ENCODE peak calls at places on chromosomes 16 and 17, in seven cellular contexts. Y is lower lobe of right lung, J is bronchial epithelial cell, R is foreskin fibroblast, V is HFF-Myc, S is heart right ventricle, Q is psoas muscle. E is an unnamed sample.

GRCh38 chr17:550041-550398 is 164.6 kb downstream of the VPS53 start:
- DNase-seq in Y (no peak), J (peak), R (peak), V (no peak), S (no peak), Q (no peak), E (no peak)

GRCh38 chr16:11583171-11583570 is 3.5 kb downstream of the LITAF start:
- DNase-seq in Y (no peak), J (no peak), R (peak), V (no peak), S (no peak), Q (peak), E (no peak)

GRCh38 chr16:19809693-19810092 is 75.0 kb downstream of the GPRC5B start:
- DNase-seq in Y (no peak), J (no peak), R (no peak), V (no peak), S (no peak), Q (no peak), E (no peak)

GRCh38 chr17:75352079-75352569 is 53.4 kb downstream of the GRB2 start:
- DNase-seq in Y (no peak), J (peak), R (no peak), V (no peak), S (no peak), Q (no peak), E (no peak)

GRCh38 chr17:19343671-19344151 is 18.8 kb downstream of the B9D1 start:
- DNase-seq in Y (no peak), J (no peak), R (no peak), V (no peak), S (no peak), Q (peak), E (no peak)

GRCh38 chr17:82985973-82986372 is 93.4 kb upstream of the METRNL start:
- DNase-seq in Y (peak), J (no peak), R (peak), V (peak), S (no peak), Q (no peak), E (no peak)

GRCh38 chr17:45296833-45297124 is 20.0 kb downstream of the MAP3K14 start:
- DNase-seq in Y (no peak), J (no peak), R (peak), V (no peak), S (no peak), Q (no peak), E (no peak)

GRCh38 chr16:86513471-86514277 is 3.3 kb downstream of the FOXF1 start:
- DNase-seq in Y (no peak), J (no peak), R (no peak), V (no peak), S (no peak), Q (no peak), E (no peak)

GRCh38 chr17:3827124-3827773 is 18.8 kb downstream of the NCBP3 start:
- DNase-seq in Y (no peak), J (peak), R (peak), V (peak), S (peak), Q (no peak), E (no peak)

GRCh38 chr16:55991843-55992242 is 116.7 kb upstream of the CES5A start:
- DNase-seq in Y (no peak), J (no peak), R (no peak), V (no peak), S (no peak), Q (no peak), E (no peak)

GRCh38 chr16:84357191-84357651 is 11.1 kb upstream of the ATP2C2 start:
- DNase-seq in Y (no peak), J (peak), R (no peak), V (no peak), S (no peak), Q (no peak), E (no peak)

GRCh38 chr17:29149431-29150064 is 30.6 kb downstream of the MYO18A start:
- DNase-seq in Y (no peak), J (peak), R (no peak), V (no peak), S (no peak), Q (peak), E (no peak)

GRCh38 chr17:63954402-63955063 is 18.2 kb downstream of the SCN4A start:
- DNase-seq in Y (no peak), J (no peak), R (no peak), V (no peak), S (no peak), Q (peak), E (no peak)

GRCh38 chr16:68197250-68197649 is 38.7 kb downstream of the ESRP2 start:
- DNase-seq in Y (no peak), J (no peak), R (peak), V (no peak), S (no peak), Q (no peak), E (no peak)

GRCh38 chr16:23206986-23207385 is 24.4 kb downstream of the SCNN1G start:
- DNase-seq in Y (no peak), J (no peak), R (no peak), V (no peak), S (no peak), Q (no peak), E (no peak)

DNA sequence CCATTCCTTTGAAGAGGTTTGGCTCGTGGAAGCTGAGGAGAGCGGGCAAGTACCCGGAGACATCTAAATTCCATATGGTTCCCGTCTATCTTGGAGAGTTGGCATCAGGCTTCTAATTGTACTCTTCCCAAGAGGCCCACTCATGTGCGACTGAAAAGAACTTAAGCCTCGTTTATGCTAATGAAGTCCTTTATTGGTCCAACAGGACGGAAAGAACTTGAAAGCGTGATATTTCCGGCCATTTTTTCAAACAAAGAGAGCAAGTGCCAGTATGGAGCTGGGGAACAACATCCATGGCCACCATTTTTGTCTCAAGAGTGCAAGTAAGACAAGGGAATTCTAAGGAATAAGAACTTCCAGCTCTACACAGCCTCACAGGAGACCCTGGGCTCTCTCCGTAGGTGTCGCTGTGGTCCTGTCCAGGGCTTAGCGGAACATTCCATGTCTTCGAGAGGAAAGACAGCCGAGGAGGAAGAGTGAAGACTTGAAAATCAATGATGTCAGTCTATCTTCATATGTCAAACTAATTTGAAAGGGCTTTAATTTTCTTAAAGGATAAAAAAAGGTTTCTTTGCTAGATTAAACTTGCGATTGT is 566.0 kb upstream of the PSMD7 start:
- DNase-seq in Y (no peak), J (no peak), R (no peak), V (no peak), S (no peak), Q (no peak), E (no peak)
- TF ChIP-seq CTCF in Y (no peak), J (no peak), R (no peak), V (no peak), S (no peak), Q (no peak), E (no peak)

DNA sequence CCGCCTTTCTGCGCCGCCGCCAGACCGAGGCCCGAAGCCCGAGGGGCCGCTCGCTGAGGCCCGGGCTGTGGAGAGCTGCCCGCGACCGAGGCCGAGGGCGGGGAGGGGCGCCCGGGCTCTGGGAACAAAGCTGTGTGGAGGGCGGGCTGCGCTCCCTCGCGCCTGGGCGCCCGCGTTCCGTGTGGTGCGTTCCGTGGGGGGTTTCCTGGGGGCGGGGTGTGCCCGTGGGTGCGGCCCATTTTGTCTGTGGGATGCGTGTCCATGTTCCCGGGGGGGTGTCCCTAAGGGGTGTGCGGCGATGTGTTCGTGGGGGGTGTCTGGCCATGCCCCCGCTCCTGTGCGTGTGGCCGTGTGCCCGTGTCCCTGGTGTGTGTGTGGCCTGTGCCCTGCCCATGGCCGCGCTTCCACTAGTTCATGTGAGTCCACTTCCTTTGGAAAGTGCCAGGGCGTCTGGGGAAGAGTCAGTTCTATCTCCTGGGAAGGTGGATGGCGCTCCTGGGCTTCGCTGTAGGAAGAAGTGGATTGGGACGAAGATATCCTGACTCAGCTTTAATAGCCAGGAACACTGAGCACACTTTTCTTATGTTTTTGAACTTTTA is 520 bp downstream of the JPT2 start:
- DNase-seq in Y (peak), J (peak), R (peak), V (no peak), S (peak), Q (no peak), E (no peak)
- TF ChIP-seq CTCF in Y (no peak), J (peak), R (no peak), V (no peak), S (no peak), Q (no peak), E (no peak)

GRCh38 chr17:72126575-72127486 is 6.0 kb downstream of the SOX9 start:
- DNase-seq in Y (no peak), J (peak), R (peak), V (no peak), S (peak), Q (no peak), E (no peak)
- TF ChIP-seq CTCF in Y (no peak), J (no peak), R (no peak), V (no peak), S (no peak), Q (no peak), E (no peak)

GRCh38 chr16:4183258-4184037 is 58.4 kb downstream of the SRL start:
- DNase-seq in Y (peak), J (peak), R (peak), V (peak), S (peak), Q (peak), E (no peak)
- TF ChIP-seq CTCF in Y (peak), J (no peak), R (no peak), V (no peak), S (no peak), Q (no peak), E (no peak)

GRCh38 chr16:27972500-27972899 is 91.0 kb downstream of the GSG1L start:
- DNase-seq in Y (no peak), J (peak), R (peak), V (peak), S (peak), Q (no peak), E (no peak)

GRCh38 chr16:27976990-27977389 is 86.5 kb downstream of the GSG1L start:
- DNase-seq in Y (no peak), J (no peak), R (no peak), V (no peak), S (no peak), Q (no peak), E (no peak)

GRCh38 chr16:27969574-27969973 is 93.9 kb downstream of the GSG1L start:
- DNase-seq in Y (no peak), J (peak), R (peak), V (no peak), S (no peak), Q (no peak), E (no peak)

GRCh38 chr16:27974896-27975540 is 88.5 kb downstream of the GSG1L start:
- DNase-seq in Y (no peak), J (no peak), R (no peak), V (no peak), S (no peak), Q (no peak), E (no peak)

DNA sequence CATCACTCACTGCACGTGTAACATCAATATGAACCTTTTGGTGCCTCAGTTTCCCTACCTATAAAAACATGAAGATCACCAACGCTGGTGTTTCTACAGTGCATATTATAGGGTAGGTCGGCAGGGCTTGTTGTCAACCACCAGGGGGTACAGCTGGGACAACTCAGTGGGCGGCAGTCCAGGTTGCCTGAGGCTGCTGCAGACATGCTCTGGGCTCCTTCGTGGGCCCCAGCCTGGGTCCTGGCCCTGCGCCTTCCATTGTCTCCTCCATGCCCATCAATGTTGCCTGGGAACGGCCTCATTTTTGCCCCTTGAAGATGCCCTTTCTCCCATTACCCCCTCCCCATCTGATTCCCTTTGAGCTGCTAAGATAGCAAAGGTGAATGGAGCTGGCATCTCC is 89.8 kb downstream of the GSG1L start:
- DNase-seq in Y (no peak), J (no peak), R (no peak), V (no peak), S (no peak), Q (no peak), E (no peak)
- TF ChIP-seq CTCF in Y (no peak), J (no peak), R (no peak), V (no peak), S (no peak), Q (no peak), E (no peak)